ENCODE peak calls at places on chromosomes 13 and 19, in six cellular contexts. A is psoas muscle, L is H1, X is ELR, J is endothelial cell, C is right lobe of liver. G is an unnamed sample.

GRCh38 chr13:64958106-64958505 is 2272.0 kb downstream of the PCDH9 start:
- DNase-seq in C (no peak), L (no peak), J (no peak), X (no peak), A (no peak), G (no peak)

GRCh38 chr13:113145911-113146598 is 12.4 kb upstream of the PROZ start:
- DNase-seq in X (no peak), L (no peak), C (peak; percentile 43), J (no peak), A (no peak), G (no peak)

GRCh38 chr13:51523082-51523518 is 61.2 kb upstream of the WDFY2 start:
- DNase-seq in C (peak; percentile 78), J (no peak), L (no peak), A (peak; percentile 51), X (peak; percentile 72), G (no peak)

GRCh38 chr19:46225558-46226004 is 4.0 kb upstream of the IGFL1 start:
- DNase-seq in C (no peak), X (no peak), J (peak; percentile 18), L (no peak), A (no peak), G (peak; percentile 24)

GRCh38 chr13:113121183-113121927 is 1.2 kb upstream of the F10 start:
- DNase-seq in C (peak; percentile 50), A (no peak), J (no peak), L (no peak), X (no peak), G (no peak)

GRCh38 chr13:113991676-113992179 is 17.9 kb upstream of the C13orf46 start:
- DNase-seq in L (no peak), X (no peak), A (no peak), J (no peak), C (peak; percentile 14), G (no peak)

GRCh38 chr13:23321534-23322241 is 111.8 kb downstream of the SACS start:
- DNase-seq in A (peak; percentile 83), X (peak; percentile 96), L (no peak), C (no peak), J (no peak), G (peak; percentile 82)

GRCh38 chr13:41231786-41232185 is 31.6 kb downstream of the MTRF1 start:
- DNase-seq in C (no peak), X (no peak), L (no peak), A (no peak), J (no peak), G (no peak)

GRCh38 chr19:10395853-10396355 is 7.4 kb downstream of the CDC37 start:
- DNase-seq in C (no peak), J (no peak), A (no peak), X (no peak), L (no peak), G (no peak)

GRCh38 chr13:112622375-112622774 is 34.4 kb upstream of the TUBGCP3 start:
- DNase-seq in C (no peak), J (no peak), A (no peak), X (no peak), L (no peak), G (no peak)

GRCh38 chr13:76879211-76879875 is 6.9 kb downstream of the KCTD12 start:
- DNase-seq in X (peak; percentile 85), C (peak; percentile 65), A (peak; percentile 77), J (no peak), L (no peak), G (peak; percentile 68)

GRCh38 chr13:42553098-42554046 is 20.6 kb upstream of the TNFSF11 start:
- DNase-seq in C (no peak), A (no peak), J (no peak), L (no peak), X (peak; percentile 30), G (no peak)

GRCh38 chr13:50589651-50590054 is 253.8 kb downstream of the DLEU7 start:
- DNase-seq in L (no peak), A (no peak), X (peak; percentile 91), C (no peak), J (no peak), G (peak; percentile 68)

GRCh38 chr13:99418663-99419140 is 82.6 kb upstream of the TM9SF2 start:
- DNase-seq in C (no peak), L (no peak), X (no peak), A (peak; percentile 4), J (no peak), G (no peak)

GRCh38 chr13:91774397-91774796 is 376.0 kb downstream of the GPC5 start:
- DNase-seq in C (no peak), X (no peak), A (no peak), L (no peak), J (no peak), G (no peak)

GRCh38 chr13:42355118-42355840 is 83.3 kb downstream of the AKAP11 start:
- DNase-seq in X (no peak), L (no peak), A (no peak), J (no peak), C (no peak), G (no peak)

GRCh38 chr19:7326105-7326877 is 22.4 kb upstream of the ARHGEF18 start:
- DNase-seq in X (peak; percentile 44), A (no peak), J (no peak), C (no peak), L (peak; percentile 89), G (peak; percentile 17)